ENCODE peak calls at places on chromosomes 4 and X, in four cellular contexts. C, D, R and K are unnamed samples.

GRCh38 chr4:60590116-60590515 is 610.0 kb upstream of the ADGRL3 start:
- DNase-seq in C (no peak), D (no peak), R (no peak), K (no peak)

GRCh38 chr4:25144870-25145481 is 15.3 kb downstream of the SEPSECS start:
- DNase-seq in C (no peak), D (peak), R (no peak), K (no peak)

GRCh38 chr4:112510468-112511293 is 5.3 kb downstream of the NEUROG2 start:
- DNase-seq in C (no peak), D (no peak), R (no peak), K (no peak)

GRCh38 chr4:7890635-7891393 is 48.8 kb downstream of the AFAP1 start:
- DNase-seq in C (peak), D (no peak), R (no peak), K (peak)

GRCh38 chr4:181350578-181351420 is 892.4 kb upstream of the TENM3 start:
- DNase-seq in C (no peak), D (no peak), R (no peak), K (no peak)

GRCh38 chrX:119045884-119046283 is 26.9 kb upstream of the CT47C1 start:
- DNase-seq in C (no peak), D (no peak), R (no peak), K (no peak)

GRCh38 chr4:113674251-113674650 is 87.3 kb downstream of the CAMK2D start:
- DNase-seq in C (no peak), D (no peak), R (no peak), K (no peak)

GRCh38 chr4:84985952-84986351 is 19.5 kb upstream of the WDFY3 start:
- DNase-seq in C (no peak), D (no peak), R (no peak), K (no peak)

GRCh38 chr4:52836653-52837052 is 25.5 kb upstream of the RASL11B start:
- DNase-seq in C (no peak), D (no peak), R (no peak), K (peak)

GRCh38 chr4:28845158-28845557 is 1875.0 kb upstream of the PCDH7 start:
- DNase-seq in C (no peak), D (no peak), R (no peak), K (no peak)

GRCh38 chr4:7781361-7781760 is 158.3 kb downstream of the AFAP1 start:
- DNase-seq in C (peak), D (no peak), R (no peak), K (no peak)

GRCh38 chrX:45172890-45173289 is 27.8 kb downstream of the DIPK2B start:
- DNase-seq in C (no peak), D (no peak), R (no peak), K (no peak)

GRCh38 chr4:27141530-27141929 is 280.9 kb downstream of the STIM2 start:
- DNase-seq in C (no peak), D (no peak), R (no peak), K (no peak)

GRCh38 chr4:139977838-139978604 is 176.0 kb downstream of the MAML3 start:
- DNase-seq in C (no peak), D (peak), R (no peak), K (no peak)

GRCh38 chr4:133316874-133317273 is 167.8 kb downstream of the PCDH10 start:
- DNase-seq in C (no peak), D (no peak), R (no peak), K (no peak)

GRCh38 chrX:129574214-129574613 is 34.2 kb downstream of the OCRL start:
- DNase-seq in C (no peak), D (no peak), R (no peak), K (no peak)

GRCh38 chr4:82948647-82949204 is 48.2 kb downstream of the THAP9 start:
- DNase-seq in C (no peak), D (no peak), R (no peak), K (no peak)

GRCh38 chr4:83906561-83906960 is 370.7 kb downstream of the GPAT3 start:
- DNase-seq in C (no peak), D (no peak), R (no peak), K (no peak)

GRCh38 chr4:128220286-128221235 is 67.1 kb downstream of the PGRMC2 start:
- DNase-seq in C (no peak), D (peak), R (no peak), K (no peak)

GRCh38 chrX:109918753-109919152 is 84.2 kb upstream of the TMEM164 start:
- DNase-seq in C (no peak), D (no peak), R (no peak), K (no peak)

GRCh38 chrX:13123857-13124345 is 79.5 kb upstream of the FAM9C start:
- DNase-seq in C (no peak), D (no peak), R (no peak), K (no peak)

GRCh38 chr4:79685542-79685941 is 277.5 kb upstream of the GK2 start:
- DNase-seq in C (no peak), D (no peak), R (no peak), K (no peak)

GRCh38 chrX:12563121-12563520 is 228.1 kb upstream of the PRPS2 start:
- DNase-seq in C (no peak), D (no peak), R (no peak), K (no peak)

GRCh38 chr4:158729716-158730559 is 6.7 kb upstream of the PPID start:
- DNase-seq in C (no peak), D (peak), R (no peak), K (peak)

GRCh38 chr4:173417833-173418232 is 18.9 kb upstream of the SCRG1 start:
- DNase-seq in C (no peak), D (no peak), R (no peak), K (no peak)

GRCh38 chr4:172096771-172097170 is 283.6 kb downstream of the GALNTL6 start:
- DNase-seq in C (no peak), D (no peak), R (no peak), K (no peak)

GRCh38 chr4:6177587-6178197 is 22.7 kb downstream of the JAKMIP1 start:
- DNase-seq in C (no peak), D (no peak), R (no peak), K (no peak)

GRCh38 chr4:61837395-61837794 is 637.3 kb downstream of the ADGRL3 start:
- DNase-seq in C (no peak), D (no peak), R (no peak), K (no peak)

GRCh38 chrX:14032383-14032782 is 2.7 kb upstream of the GEMIN8 start:
- DNase-seq in C (no peak), D (no peak), R (no peak), K (no peak)

GRCh38 chr4:88818650-88819470 is 121.2 kb upstream of the NAP1L5 start:
- DNase-seq in C (no peak), D (peak), R (no peak), K (no peak)

GRCh38 chr4:8818063-8818881 is 53.4 kb downstream of the HMX1 start:
- DNase-seq in C (no peak), D (no peak), R (no peak), K (no peak)

GRCh38 chr4:131052646-131053045 is 1956.7 kb downstream of the C4orf33 start:
- DNase-seq in C (no peak), D (no peak), R (no peak), K (no peak)

GRCh38 chr4:131054489-131055019 is 1958.6 kb downstream of the C4orf33 start:
- DNase-seq in C (no peak), D (no peak), R (no peak), K (no peak)
- TF ChIP-seq CTCF in C (no peak), D (no peak), R (no peak), K (no peak)

GRCh38 chrX:40282901-40283674 is 185.3 kb upstream of the BCOR start:
- DNase-seq in C (no peak), D (no peak), R (no peak), K (no peak)

GRCh38 chrX:40285876-40286275 is 188.1 kb upstream of the BCOR start:
- DNase-seq in C (no peak), D (no peak), R (no peak), K (no peak)

GRCh38 chrX:40282348-40282747 is 184.6 kb upstream of the BCOR start:
- DNase-seq in C (no peak), D (no peak), R (no peak), K (no peak)

GRCh38 chrX:40283981-40284380 is 186.2 kb upstream of the BCOR start:
- DNase-seq in C (no peak), D (no peak), R (no peak), K (no peak)

DNA sequence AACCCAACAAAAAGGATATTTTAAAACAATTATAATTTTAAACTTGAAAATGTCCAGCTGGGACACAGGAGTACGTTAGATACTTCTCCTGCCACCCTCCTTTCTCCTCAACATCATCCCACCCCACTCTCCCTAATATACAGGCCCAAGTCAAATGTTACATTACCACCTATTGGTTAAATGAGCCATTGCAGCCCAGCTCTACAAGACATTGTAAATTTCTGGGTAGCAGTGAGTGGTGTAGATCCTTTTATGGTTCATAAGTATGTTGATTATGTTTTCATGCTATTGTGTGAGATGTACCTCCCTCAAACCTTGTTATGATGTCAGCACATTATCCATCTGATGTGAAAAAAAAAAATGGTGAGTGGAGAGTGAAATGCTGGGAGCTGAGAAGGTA is 187.1 kb upstream of the BCOR start:
- DNase-seq in C (no peak), D (no peak), R (no peak), K (no peak)
- TF ChIP-seq CTCF in C (no peak), D (no peak), R (no peak), K (no peak)

GRCh38 chr4:16077786-16078185 is 6.0 kb downstream of the PROM1 start:
- DNase-seq in C (no peak), D (no peak), R (no peak), K (no peak)

GRCh38 chr4:16075975-16076757 is 7.7 kb downstream of the PROM1 start:
- DNase-seq in C (no peak), D (no peak), R (no peak), K (no peak)

GRCh38 chr4:16079046-16079445 is 4.8 kb downstream of the PROM1 start:
- DNase-seq in C (no peak), D (peak), R (no peak), K (no peak)

GRCh38 chr4:16075061-16075460 is 8.8 kb downstream of the PROM1 start:
- DNase-seq in C (no peak), D (no peak), R (no peak), K (no peak)

DNA sequence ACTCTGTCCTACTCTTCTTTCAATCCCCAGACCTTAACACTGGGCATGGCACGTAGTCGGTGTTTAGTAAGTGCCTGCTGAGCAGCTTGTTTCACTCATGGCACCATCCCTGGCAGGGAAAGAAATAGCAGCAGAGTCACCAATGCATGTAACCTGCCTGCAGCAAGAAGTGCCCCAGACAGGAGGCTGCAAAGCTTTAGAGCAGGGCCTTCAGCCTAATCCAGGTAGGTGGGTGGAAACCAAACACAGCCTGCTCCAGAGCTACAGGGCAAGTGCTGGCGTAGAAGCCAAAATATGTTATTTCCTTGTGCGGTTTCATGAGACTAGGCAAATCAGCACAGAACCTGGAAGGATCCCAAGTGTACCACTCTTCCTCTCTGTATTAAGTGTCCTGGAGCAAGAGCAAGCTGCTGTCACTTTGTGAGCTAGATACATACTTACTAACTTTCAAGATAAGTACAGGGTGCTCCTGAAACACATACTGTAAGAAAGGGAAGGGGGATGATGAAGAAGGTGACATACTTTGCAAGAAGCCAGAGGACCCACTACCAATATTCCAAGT is 5.5 kb downstream of the PROM1 start:
- DNase-seq in C (no peak), D (no peak), R (no peak), K (no peak)
- TF ChIP-seq CTCF in C (no peak), D (no peak), R (no peak), K (no peak)

DNA sequence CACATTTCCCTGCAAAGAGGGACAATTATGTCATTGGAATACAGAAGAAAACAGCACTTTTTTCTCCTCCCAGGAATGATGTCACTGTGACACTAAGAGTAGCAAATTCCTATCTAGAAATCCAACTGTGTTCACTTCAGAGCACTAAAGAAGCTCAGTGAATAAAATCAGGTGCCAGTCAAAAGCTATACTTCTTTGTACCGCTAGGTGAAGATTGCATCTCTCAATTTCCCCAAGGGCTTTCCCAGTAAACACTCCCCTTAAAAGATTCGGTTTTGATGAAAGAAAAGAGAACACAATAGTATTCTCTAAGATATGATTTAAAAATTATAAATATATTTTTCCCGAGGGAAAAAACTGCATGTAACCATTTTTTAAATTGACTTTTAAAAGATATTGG is 104.7 kb upstream of the MID1 start:
- DNase-seq in C (no peak), D (peak), R (no peak), K (no peak)
- TF ChIP-seq CTCF in C (no peak), D (no peak), R (peak), K (no peak)

GRCh38 chrX:136166221-136166855 is 19.0 kb downstream of the FHL1 start:
- DNase-seq in C (no peak), D (no peak), R (no peak), K (no peak)
- TF ChIP-seq CTCF in C (peak), D (peak), R (no peak), K (peak)

DNA sequence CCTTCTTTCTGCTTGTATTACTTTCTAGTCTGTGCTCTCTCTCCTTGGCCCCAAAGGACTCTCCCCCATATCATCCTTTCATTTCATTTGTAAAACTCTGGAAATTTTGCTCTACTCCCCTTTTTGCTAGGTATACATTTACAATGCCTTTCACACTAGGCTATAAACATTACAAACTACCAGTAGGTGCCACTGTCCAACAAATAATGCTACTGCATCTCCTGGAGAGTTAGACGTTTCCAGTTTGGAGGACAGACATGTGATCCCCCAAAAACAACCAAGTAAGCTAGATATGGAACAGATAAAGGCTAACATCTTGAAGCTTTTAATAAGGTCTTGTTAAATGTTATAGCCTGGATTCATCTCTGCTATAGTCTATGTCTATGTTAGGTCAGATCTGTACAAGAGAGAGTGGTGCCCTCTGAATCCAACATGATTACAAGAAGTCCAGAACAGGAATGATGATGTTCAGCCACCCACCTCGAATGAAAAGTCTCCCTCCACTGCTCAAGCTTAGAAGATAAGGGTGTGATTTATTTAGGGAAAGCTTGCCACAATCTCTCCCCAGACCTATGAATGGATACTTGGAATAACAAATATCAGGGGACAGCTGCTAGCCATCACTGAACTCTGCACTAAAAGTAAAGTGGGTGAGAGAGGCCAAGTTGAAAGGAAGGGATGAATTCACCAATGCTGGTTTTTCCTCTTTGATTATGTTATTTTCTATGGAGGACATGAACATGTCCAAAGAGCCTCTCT is 14.3 kb downstream of the CBR4 start:
- DNase-seq in C (no peak), D (no peak), R (no peak), K (no peak)
- TF ChIP-seq CTCF in C (peak), D (no peak), R (no peak), K (peak)

GRCh38 chrX:107429090-107429489 is 20.4 kb upstream of the FRMPD3 start:
- DNase-seq in C (no peak), D (no peak), R (no peak), K (no peak)
- TF ChIP-seq CTCF in C (peak), D (peak), R (no peak), K (peak)

GRCh38 chrX:154762529-154763296 is at the start of gene DKC1:
- DNase-seq in C (peak), D (peak), R (peak), K (peak)
- TF ChIP-seq CTCF in C (peak), D (no peak), R (no peak), K (peak)

GRCh38 chr4:72567821-72568620 is 1.0 kb downstream of the ADAMTS3 start:
- DNase-seq in C (peak), D (peak), R (peak), K (peak)

GRCh38 chr4:72569719-72570235 is 756 bp upstream of the ADAMTS3 start:
- DNase-seq in C (no peak), D (no peak), R (no peak), K (no peak)

GRCh38 chr4:72567036-72567435 is 2.0 kb downstream of the ADAMTS3 start:
- DNase-seq in C (no peak), D (no peak), R (no peak), K (no peak)

GRCh38 chr4:72571337-72571736 is 2.3 kb upstream of the ADAMTS3 start:
- DNase-seq in C (no peak), D (no peak), R (no peak), K (no peak)

DNA sequence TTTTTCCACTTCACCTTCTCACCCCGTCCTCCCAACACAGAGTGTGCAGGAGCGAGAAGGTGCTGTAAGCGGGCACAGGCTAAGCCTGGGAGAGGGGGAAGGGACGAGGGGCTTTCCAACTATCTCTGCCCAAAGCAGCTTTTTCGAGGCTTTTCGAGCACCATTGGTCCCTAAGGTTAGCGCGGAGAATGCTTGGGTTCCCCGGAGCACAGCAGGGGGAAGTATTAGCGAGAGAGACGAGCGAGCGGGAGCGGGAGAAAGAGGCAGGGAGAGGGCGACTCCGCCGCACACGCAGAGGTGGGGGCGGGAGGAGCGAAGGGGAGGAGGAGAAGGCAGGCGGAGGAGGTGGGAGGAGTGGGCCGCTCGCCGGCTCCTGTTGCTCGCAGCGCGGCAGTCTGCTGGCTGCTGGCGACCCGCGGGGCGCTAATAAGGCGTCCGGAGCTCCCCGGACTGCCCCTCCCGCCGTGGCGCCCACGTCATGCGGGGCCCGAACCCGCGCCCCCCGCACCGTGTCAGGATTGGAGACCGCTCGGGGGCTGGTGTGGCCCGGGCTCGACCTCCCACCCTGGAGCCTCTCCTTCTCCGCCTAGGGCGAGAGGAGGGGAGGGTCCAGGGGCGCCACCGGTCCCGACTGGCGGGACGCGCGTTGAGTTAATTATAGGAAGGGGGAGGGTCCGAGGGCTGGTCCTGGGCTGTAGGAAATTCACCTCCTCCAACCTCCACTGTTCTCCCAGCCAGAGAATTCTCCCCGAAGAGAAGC is at the start of gene ADAMTS3:
- DNase-seq in C (no peak), D (peak), R (peak), K (peak)
- TF ChIP-seq CTCF in C (no peak), D (no peak), R (no peak), K (no peak)

GRCh38 chr4:41044165-41044564 is 170.2 kb downstream of the APBB2 start:
- DNase-seq in C (no peak), D (no peak), R (no peak), K (no peak)
- TF ChIP-seq CTCF in C (no peak), D (no peak), R (peak), K (no peak)